ENCODE peak calls at places on chromosomes 16 and 17, in five cellular contexts. M, L, P, F and C are unnamed samples.

GRCh38 chr17:52546493-52546892 is 388.0 kb upstream of the CA10 start:
- DNase-seq in F (no peak), P (no peak), L (no peak), M (no peak), C (no peak)

GRCh38 chr17:37413875-37414519 is 7.3 kb downstream of the TADA2A start:
- DNase-seq in P (no peak), L (no peak), M (no peak), F (peak; percentile 25), C (no peak)

GRCh38 chr17:74935585-74936469 is at the start of gene OTOP3:
- DNase-seq in F (no peak), M (no peak), P (no peak), L (no peak), C (no peak)

GRCh38 chr17:72430611-72431432 is 310.0 kb downstream of the SOX9 start:
- DNase-seq in L (peak; percentile 39), P (peak; percentile 58), F (peak; percentile 14), M (no peak), C (no peak)

GRCh38 chr16:14448874-14449273 is 181.2 kb downstream of the PARN start:
- DNase-seq in P (no peak), M (no peak), L (no peak), F (no peak), C (no peak)

GRCh38 chr17:37791434-37791833 is 46.6 kb upstream of the HNF1B start:
- DNase-seq in L (no peak), M (peak; percentile 30), F (peak; percentile 51), P (peak; percentile 46), C (peak; percentile 4)

GRCh38 chr17:74354123-74354522 is 7.5 kb downstream of the BTBD17 start:
- DNase-seq in L (no peak), M (peak; percentile 34), P (no peak), F (peak; percentile 11), C (no peak)

GRCh38 chr17:57445051-57445450 is 188.7 kb downstream of the MSI2 start:
- DNase-seq in M (no peak), L (no peak), P (peak; percentile 65), F (no peak), C (no peak)

GRCh38 chr17:66944365-66945203 is 19.9 kb upstream of the CACNG4 start:
- DNase-seq in M (no peak), L (peak; percentile 40), P (peak; percentile 83), F (no peak), C (no peak)

GRCh38 chr17:80364091-80364691 is 50.8 kb upstream of the ENDOV start:
- DNase-seq in F (peak; percentile 12), P (peak; percentile 31), M (no peak), L (no peak), C (peak; percentile 24)